ENCODE peak calls at places on chromosomes 6 and 20, in four cellular contexts. X, W, U and L are unnamed samples.

GRCh38 chr20:53050338-53050737 is 78.2 kb downstream of the TSHZ2 start:
- DNase-seq in X (no peak), W (no peak), U (no peak), L (no peak)

GRCh38 chr20:51486197-51487005 is 56.1 kb downstream of the NFATC2 start:
- DNase-seq in X (no peak), W (no peak), U (no peak), L (no peak)

GRCh38 chr6:165662671-165663282 is at the start of gene PDE10A:
- DNase-seq in X (no peak), W (no peak), U (peak), L (peak)

GRCh38 chr6:118317581-118318563 is 230.2 kb upstream of the PLN start:
- DNase-seq in X (no peak), W (no peak), U (peak), L (no peak)

GRCh38 chr6:38673397-38674165 is 29.4 kb downstream of the GLO1 start:
- DNase-seq in X (no peak), W (no peak), U (no peak), L (no peak)

GRCh38 chr6:28215425-28215824 is 9.7 kb upstream of the ZSCAN9 start:
- DNase-seq in X (no peak), W (no peak), U (no peak), L (no peak)

GRCh38 chr6:67165606-67166005 is 1458.6 kb upstream of the EYS start:
- DNase-seq in X (no peak), W (no peak), U (no peak), L (no peak)

GRCh38 chr6:105459884-105460283 is 57.0 kb upstream of the PREP start:
- DNase-seq in X (no peak), W (peak), U (no peak), L (no peak)

GRCh38 chr6:129812145-129812777 is 48.9 kb downstream of the TMEM244 start:
- DNase-seq in X (no peak), W (no peak), U (no peak), L (no peak)

GRCh38 chr6:156731436-156731835 is 45.7 kb upstream of the ARID1B start:
- DNase-seq in X (no peak), W (no peak), U (no peak), L (no peak)

GRCh38 chr6:44630125-44631028 is 242.9 kb downstream of the CDC5L start:
- DNase-seq in X (no peak), W (no peak), U (no peak), L (no peak)

GRCh38 chr20:6533321-6533720 is 234.2 kb upstream of the BMP2 start:
- DNase-seq in X (no peak), W (no peak), U (no peak), L (no peak)

GRCh38 chr20:7366189-7366588 is 574.1 kb downstream of the HAO1 start:
- DNase-seq in X (no peak), W (no peak), U (no peak), L (no peak)

GRCh38 chr6:145963216-145964068 is 716 bp downstream of the SHPRH start:
- DNase-seq in X (no peak), W (no peak), U (no peak), L (no peak)

GRCh38 chr6:144725731-144726522 is 440.8 kb downstream of the UTRN start:
- DNase-seq in X (no peak), W (no peak), U (no peak), L (no peak)

GRCh38 chr6:169335301-169335700 is 81.7 kb upstream of the THBS2 start:
- DNase-seq in X (no peak), W (no peak), U (no peak), L (no peak)

GRCh38 chr6:135673671-135674309 is 176.2 kb upstream of the AHI1 start:
- DNase-seq in X (no peak), W (no peak), U (no peak), L (no peak)

GRCh38 chr20:2114990-2115681 is 13.5 kb downstream of the STK35 start:
- DNase-seq in X (no peak), W (no peak), U (no peak), L (no peak)

GRCh38 chr6:157019733-157020132 is 242.6 kb downstream of the ARID1B start:
- DNase-seq in X (peak), W (no peak), U (no peak), L (no peak)

GRCh38 chr6:125252891-125253290 is 48.9 kb downstream of the HDDC2 start:
- DNase-seq in X (no peak), W (no peak), U (no peak), L (no peak)

GRCh38 chr20:56706867-56707360 is 77.8 kb downstream of the TFAP2C start:
- DNase-seq in X (no peak), W (no peak), U (no peak), L (no peak)

GRCh38 chr20:40865095-40865494 is 163.5 kb upstream of the TOP1 start:
- DNase-seq in X (no peak), W (no peak), U (no peak), L (no peak)

GRCh38 chr20:50019466-50020256 is 36.9 kb downstream of the SNAI1 start:
- DNase-seq in X (no peak), W (peak), U (no peak), L (no peak)

GRCh38 chr6:41194386-41194785 is 6.6 kb downstream of the TREML2 start:
- DNase-seq in X (no peak), W (no peak), U (no peak), L (no peak)

GRCh38 chr6:149903938-149904611 is 6.2 kb upstream of the RAET1E start:
- DNase-seq in X (no peak), W (no peak), U (no peak), L (no peak)

GRCh38 chr6:88220493-88220892 is 54.3 kb upstream of the CNR1 start:
- DNase-seq in X (no peak), W (no peak), U (no peak), L (no peak)

GRCh38 chr6:107600936-107601335 is 111.0 kb downstream of the SOBP start:
- DNase-seq in X (no peak), W (no peak), U (peak), L (no peak)

GRCh38 chr6:90940812-90941481 is 354.1 kb upstream of the MAP3K7 start:
- DNase-seq in X (peak), W (no peak), U (no peak), L (no peak)

GRCh38 chr6:15484115-15484514 is 178.7 kb downstream of the DTNBP1 start:
- DNase-seq in X (no peak), W (no peak), U (no peak), L (no peak)

GRCh38 chr6:43089874-43090556 is 13.9 kb downstream of the PTK7 start:
- DNase-seq in X (no peak), W (no peak), U (no peak), L (no peak)
- H3K27ac ChIP-seq in X (no peak), W (peak), U (no peak), L (no peak)

DNA sequence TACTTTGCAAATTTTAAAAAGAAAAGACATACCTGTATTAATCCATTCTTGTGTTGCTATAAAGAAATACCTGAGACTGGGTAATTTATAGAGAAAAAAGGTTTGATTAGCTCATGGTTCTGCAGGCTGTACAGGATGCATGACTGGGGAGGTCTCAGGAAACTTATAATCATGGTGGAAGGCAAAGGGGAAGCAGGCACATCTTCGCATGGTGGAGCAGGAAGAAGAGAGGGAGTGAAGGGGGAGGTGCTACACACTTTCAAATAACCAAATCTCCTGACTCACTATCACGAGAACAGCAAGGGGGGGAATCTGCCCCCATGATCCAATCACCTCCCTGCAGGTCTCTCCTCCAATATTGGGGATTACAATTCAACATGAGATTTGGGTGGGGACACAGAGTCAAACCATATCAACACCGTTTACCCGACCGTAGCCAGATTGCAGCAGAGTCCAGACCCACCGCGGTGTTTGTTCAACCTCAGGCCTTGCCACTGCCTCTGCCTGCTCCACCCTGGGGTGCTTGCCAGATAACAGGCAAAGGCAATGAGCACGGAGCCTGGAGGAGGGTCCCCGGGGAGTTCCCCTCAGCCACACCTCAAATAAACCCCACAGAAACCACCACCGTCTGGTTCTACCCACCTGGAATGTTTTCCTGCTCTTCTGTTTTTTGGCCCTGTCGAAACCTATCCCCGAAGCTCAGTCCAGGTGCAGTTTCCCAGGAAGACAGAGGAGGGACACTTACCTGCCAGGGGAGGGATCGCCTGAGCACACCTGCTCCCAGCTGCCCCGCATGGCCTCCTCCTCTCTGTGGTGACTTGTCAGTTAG is 142.2 kb upstream of the AFDN start:
- DNase-seq in X (no peak), W (no peak), U (no peak), L (no peak)
- H3K27ac ChIP-seq in X (no peak), W (no peak), U (no peak), L (no peak)

GRCh38 chr6:11277275-11278206 is 45.1 kb upstream of the NEDD9 start:
- DNase-seq in X (no peak), W (peak), U (no peak), L (no peak)

GRCh38 chr6:11273406-11274065 is 41.1 kb upstream of the NEDD9 start:
- DNase-seq in X (no peak), W (no peak), U (no peak), L (peak)

GRCh38 chr6:11276228-11276627 is 43.8 kb upstream of the NEDD9 start:
- DNase-seq in X (no peak), W (no peak), U (no peak), L (no peak)

GRCh38 chr6:11276911-11277274 is 44.4 kb upstream of the NEDD9 start:
- DNase-seq in X (no peak), W (no peak), U (no peak), L (no peak)

GRCh38 chr6:11275598-11275997 is 43.1 kb upstream of the NEDD9 start:
- DNase-seq in X (no peak), W (no peak), U (no peak), L (no peak)
- H3K27ac ChIP-seq in X (no peak), W (no peak), U (no peak), L (no peak)

DNA sequence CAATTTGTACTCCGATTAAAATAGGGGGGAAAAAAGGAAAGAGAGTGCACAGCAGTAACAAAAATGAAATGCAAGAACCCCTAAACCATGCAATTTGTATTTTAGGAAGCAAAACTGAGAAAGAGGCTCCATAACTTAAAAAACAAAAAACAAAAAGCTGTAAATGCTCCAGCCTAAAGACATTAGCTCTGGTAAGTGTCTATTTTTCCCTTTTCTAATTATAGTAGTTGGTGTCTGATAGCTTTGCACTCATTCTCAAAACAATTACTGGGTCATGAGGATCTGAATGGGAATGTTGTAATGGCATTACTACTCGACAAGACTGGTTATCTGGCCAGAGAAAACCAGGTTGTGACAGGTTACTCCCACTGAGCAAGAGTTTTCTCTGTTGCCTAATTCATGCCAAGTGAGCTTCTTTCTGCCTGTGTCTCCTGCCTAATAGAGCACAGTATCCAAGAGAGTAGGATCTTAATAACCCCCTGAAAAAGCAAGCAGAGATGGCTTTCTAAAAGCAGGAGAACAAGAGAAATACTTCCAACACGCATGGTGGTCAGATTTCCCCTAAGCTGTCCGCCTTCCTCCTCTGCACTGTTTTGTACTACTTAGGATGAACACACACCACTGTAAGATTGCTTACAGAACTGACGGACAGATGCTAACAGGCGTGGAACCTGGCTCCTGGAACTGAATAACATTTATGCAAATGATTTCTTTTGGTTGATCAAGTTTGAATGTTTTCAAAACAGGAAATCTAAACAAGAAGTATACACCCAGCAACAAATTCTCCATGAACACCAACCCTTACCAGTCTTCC is 86.4 kb downstream of the FKBP5 start:
- DNase-seq in X (peak), W (no peak), U (peak), L (no peak)
- H3K27ac ChIP-seq in X (peak), W (peak), U (peak), L (peak)

GRCh38 chr20:11136691-11137090 is 462.9 kb upstream of the JAG1 start:
- DNase-seq in X (no peak), W (no peak), U (no peak), L (no peak)
- H3K27ac ChIP-seq in X (no peak), W (no peak), U (no peak), L (no peak)